ENCODE peak calls at places on chromosome 6, in seven cellular contexts. One of them, this sample, is unnamed.

GRCh38 chr6:46932941-46933340 is 11.2 kb upstream of the ADGRF5 start:
- DNase-seq in heart right ventricle: no peak
- DNase-seq in SJSA1: no peak
- DNase-seq in CD8-positive, alpha-beta T cell: no peak
- DNase-seq in heart left ventricle: no peak
- DNase-seq in CD4-positive, CD25-positive, alpha-beta regulatory T cell: no peak
- DNase-seq in neuronal stem cell: no peak
- DNase-seq in this sample: no peak

GRCh38 chr6:79467716-79468115 is 69.5 kb downstream of the LCA5 start:
- DNase-seq in heart right ventricle: no peak
- DNase-seq in SJSA1: no peak
- DNase-seq in CD8-positive, alpha-beta T cell: no peak
- DNase-seq in heart left ventricle: no peak
- DNase-seq in CD4-positive, CD25-positive, alpha-beta regulatory T cell: no peak
- DNase-seq in neuronal stem cell: no peak
- DNase-seq in this sample: no peak

GRCh38 chr6:46325561-46326525 is 155.1 kb upstream of the ENPP5 start:
- DNase-seq in heart right ventricle: peak
- DNase-seq in SJSA1: no peak
- DNase-seq in CD8-positive, alpha-beta T cell: peak
- DNase-seq in heart left ventricle: peak
- DNase-seq in CD4-positive, CD25-positive, alpha-beta regulatory T cell: no peak
- DNase-seq in neuronal stem cell: no peak
- DNase-seq in this sample: no peak

GRCh38 chr6:132392792-132393191 is 8.5 kb downstream of the MOXD1 start:
- DNase-seq in heart right ventricle: no peak
- DNase-seq in SJSA1: no peak
- DNase-seq in CD8-positive, alpha-beta T cell: no peak
- DNase-seq in heart left ventricle: no peak
- DNase-seq in CD4-positive, CD25-positive, alpha-beta regulatory T cell: no peak
- DNase-seq in neuronal stem cell: no peak
- DNase-seq in this sample: no peak

GRCh38 chr6:113763883-113764282 is 93.3 kb upstream of the MARCKS start:
- DNase-seq in heart right ventricle: no peak
- DNase-seq in SJSA1: no peak
- DNase-seq in CD8-positive, alpha-beta T cell: no peak
- DNase-seq in heart left ventricle: no peak
- DNase-seq in CD4-positive, CD25-positive, alpha-beta regulatory T cell: no peak
- DNase-seq in neuronal stem cell: no peak
- DNase-seq in this sample: no peak

GRCh38 chr6:128600397-128600951 is 80.1 kb upstream of the PTPRK start:
- DNase-seq in heart right ventricle: no peak
- DNase-seq in SJSA1: peak
- DNase-seq in CD8-positive, alpha-beta T cell: no peak
- DNase-seq in heart left ventricle: no peak
- DNase-seq in CD4-positive, CD25-positive, alpha-beta regulatory T cell: no peak
- DNase-seq in neuronal stem cell: peak
- DNase-seq in this sample: no peak

GRCh38 chr6:121443953-121444590 is 8.6 kb downstream of the GJA1 start:
- DNase-seq in heart right ventricle: no peak
- DNase-seq in SJSA1: no peak
- DNase-seq in CD8-positive, alpha-beta T cell: no peak
- DNase-seq in heart left ventricle: no peak
- DNase-seq in CD4-positive, CD25-positive, alpha-beta regulatory T cell: no peak
- DNase-seq in neuronal stem cell: no peak
- DNase-seq in this sample: no peak

GRCh38 chr6:52724041-52724405 is 39.3 kb downstream of the GSTA2 start:
- DNase-seq in heart right ventricle: no peak
- DNase-seq in SJSA1: no peak
- DNase-seq in CD8-positive, alpha-beta T cell: no peak
- DNase-seq in heart left ventricle: no peak
- DNase-seq in CD4-positive, CD25-positive, alpha-beta regulatory T cell: no peak
- DNase-seq in neuronal stem cell: no peak
- DNase-seq in this sample: no peak

GRCh38 chr6:141321486-141322347 is 811.0 kb upstream of the GJE1 start:
- DNase-seq in heart right ventricle: no peak
- DNase-seq in SJSA1: peak
- DNase-seq in CD8-positive, alpha-beta T cell: no peak
- DNase-seq in heart left ventricle: no peak
- DNase-seq in CD4-positive, CD25-positive, alpha-beta regulatory T cell: no peak
- DNase-seq in neuronal stem cell: no peak
- DNase-seq in this sample: no peak

GRCh38 chr6:51660767-51661166 is 426.6 kb downstream of the PKHD1 start:
- DNase-seq in heart right ventricle: no peak
- DNase-seq in SJSA1: no peak
- DNase-seq in CD8-positive, alpha-beta T cell: no peak
- DNase-seq in heart left ventricle: no peak
- DNase-seq in CD4-positive, CD25-positive, alpha-beta regulatory T cell: no peak
- DNase-seq in neuronal stem cell: no peak
- DNase-seq in this sample: no peak

GRCh38 chr6:42963179-42963854 is 2.8 kb downstream of the GNMT start:
- DNase-seq in heart right ventricle: no peak
- DNase-seq in SJSA1: no peak
- DNase-seq in CD8-positive, alpha-beta T cell: no peak
- DNase-seq in heart left ventricle: no peak
- DNase-seq in CD4-positive, CD25-positive, alpha-beta regulatory T cell: no peak
- DNase-seq in neuronal stem cell: no peak
- DNase-seq in this sample: no peak

GRCh38 chr6:53340536-53340935 is 8.2 kb downstream of the ELOVL5 start:
- DNase-seq in heart right ventricle: no peak
- DNase-seq in SJSA1: no peak
- DNase-seq in CD8-positive, alpha-beta T cell: no peak
- DNase-seq in heart left ventricle: no peak
- DNase-seq in CD4-positive, CD25-positive, alpha-beta regulatory T cell: no peak
- DNase-seq in neuronal stem cell: no peak
- DNase-seq in this sample: no peak

GRCh38 chr6:164563866-164564265 is 745.5 kb downstream of the C6orf118 start:
- DNase-seq in heart right ventricle: no peak
- DNase-seq in SJSA1: no peak
- DNase-seq in CD8-positive, alpha-beta T cell: no peak
- DNase-seq in heart left ventricle: no peak
- DNase-seq in CD4-positive, CD25-positive, alpha-beta regulatory T cell: no peak
- DNase-seq in neuronal stem cell: peak
- DNase-seq in this sample: no peak

GRCh38 chr6:112016335-112016734 is 37.6 kb upstream of the CCN6 start:
- DNase-seq in heart right ventricle: no peak
- DNase-seq in SJSA1: no peak
- DNase-seq in CD8-positive, alpha-beta T cell: no peak
- DNase-seq in heart left ventricle: peak
- DNase-seq in CD4-positive, CD25-positive, alpha-beta regulatory T cell: no peak
- DNase-seq in neuronal stem cell: no peak
- DNase-seq in this sample: no peak

GRCh38 chr6:14272111-14273085 is 154.8 kb downstream of the CD83 start:
- DNase-seq in heart right ventricle: no peak
- DNase-seq in SJSA1: no peak
- DNase-seq in CD8-positive, alpha-beta T cell: no peak
- DNase-seq in heart left ventricle: no peak
- DNase-seq in CD4-positive, CD25-positive, alpha-beta regulatory T cell: no peak
- DNase-seq in neuronal stem cell: no peak
- DNase-seq in this sample: no peak

GRCh38 chr6:129014302-129014701 is 131.4 kb downstream of the LAMA2 start:
- DNase-seq in heart right ventricle: no peak
- DNase-seq in SJSA1: no peak
- DNase-seq in CD8-positive, alpha-beta T cell: no peak
- DNase-seq in heart left ventricle: no peak
- DNase-seq in CD4-positive, CD25-positive, alpha-beta regulatory T cell: no peak
- DNase-seq in neuronal stem cell: no peak
- DNase-seq in this sample: no peak

GRCh38 chr6:39880521-39881048 is 53.7 kb downstream of the MOCS1 start:
- DNase-seq in heart right ventricle: no peak
- DNase-seq in SJSA1: no peak
- DNase-seq in CD8-positive, alpha-beta T cell: no peak
- DNase-seq in heart left ventricle: no peak
- DNase-seq in CD4-positive, CD25-positive, alpha-beta regulatory T cell: no peak
- DNase-seq in neuronal stem cell: no peak
- DNase-seq in this sample: no peak

GRCh38 chr6:7033202-7033601 is 74.6 kb upstream of the RREB1 start:
- DNase-seq in heart right ventricle: no peak
- DNase-seq in SJSA1: no peak
- DNase-seq in CD8-positive, alpha-beta T cell: no peak
- DNase-seq in heart left ventricle: no peak
- DNase-seq in CD4-positive, CD25-positive, alpha-beta regulatory T cell: no peak
- DNase-seq in neuronal stem cell: no peak
- DNase-seq in this sample: no peak

GRCh38 chr6:17602888-17603287 is 2.8 kb downstream of the FAM8A1 start:
- DNase-seq in heart right ventricle: no peak
- DNase-seq in SJSA1: no peak
- DNase-seq in CD8-positive, alpha-beta T cell: no peak
- DNase-seq in heart left ventricle: no peak
- DNase-seq in CD4-positive, CD25-positive, alpha-beta regulatory T cell: no peak
- DNase-seq in neuronal stem cell: no peak
- DNase-seq in this sample: no peak

GRCh38 chr6:134060491-134061106 is 8.2 kb upstream of the SLC2A12 start:
- DNase-seq in heart right ventricle: no peak
- DNase-seq in SJSA1: peak
- DNase-seq in CD8-positive, alpha-beta T cell: no peak
- DNase-seq in heart left ventricle: no peak
- DNase-seq in CD4-positive, CD25-positive, alpha-beta regulatory T cell: no peak
- DNase-seq in neuronal stem cell: no peak
- DNase-seq in this sample: no peak
- H3K27ac ChIP-seq in heart right ventricle: peak
- H3K27ac ChIP-seq in SJSA1: peak
- H3K27ac ChIP-seq in CD8-positive, alpha-beta T cell: no peak
- H3K27ac ChIP-seq in heart left ventricle: no peak
- H3K27ac ChIP-seq in CD4-positive, CD25-positive, alpha-beta regulatory T cell: no peak
- H3K27ac ChIP-seq in neuronal stem cell: peak
- H3K27ac ChIP-seq in this sample: no peak

DNA sequence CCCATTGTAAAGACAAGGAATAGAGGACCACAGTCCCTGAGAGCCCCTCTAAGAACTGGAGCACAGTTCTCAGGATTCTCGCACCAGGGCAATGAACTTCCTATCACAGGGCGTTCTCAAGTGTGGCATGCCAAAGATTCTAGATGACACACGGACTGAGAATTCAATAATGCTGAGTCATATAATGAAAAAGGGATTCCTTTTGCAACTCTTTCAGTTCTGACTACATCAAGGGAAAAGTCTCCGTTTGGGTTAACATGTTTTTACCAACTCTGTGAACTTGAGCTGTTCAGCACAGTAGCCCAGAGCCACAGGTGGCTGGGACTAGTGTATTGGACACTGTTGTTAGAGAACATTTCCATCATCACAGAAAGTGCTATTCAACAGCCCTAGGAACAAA is 3.4 kb downstream of the MED20 start:
- DNase-seq in heart right ventricle: no peak
- DNase-seq in SJSA1: peak
- DNase-seq in CD8-positive, alpha-beta T cell: no peak
- DNase-seq in heart left ventricle: no peak
- DNase-seq in CD4-positive, CD25-positive, alpha-beta regulatory T cell: no peak
- DNase-seq in neuronal stem cell: no peak
- DNase-seq in this sample: no peak
- H3K27ac ChIP-seq in heart right ventricle: no peak
- H3K27ac ChIP-seq in SJSA1: peak
- H3K27ac ChIP-seq in CD8-positive, alpha-beta T cell: no peak
- H3K27ac ChIP-seq in heart left ventricle: no peak
- H3K27ac ChIP-seq in CD4-positive, CD25-positive, alpha-beta regulatory T cell: no peak
- H3K27ac ChIP-seq in neuronal stem cell: no peak
- H3K27ac ChIP-seq in this sample: no peak

DNA sequence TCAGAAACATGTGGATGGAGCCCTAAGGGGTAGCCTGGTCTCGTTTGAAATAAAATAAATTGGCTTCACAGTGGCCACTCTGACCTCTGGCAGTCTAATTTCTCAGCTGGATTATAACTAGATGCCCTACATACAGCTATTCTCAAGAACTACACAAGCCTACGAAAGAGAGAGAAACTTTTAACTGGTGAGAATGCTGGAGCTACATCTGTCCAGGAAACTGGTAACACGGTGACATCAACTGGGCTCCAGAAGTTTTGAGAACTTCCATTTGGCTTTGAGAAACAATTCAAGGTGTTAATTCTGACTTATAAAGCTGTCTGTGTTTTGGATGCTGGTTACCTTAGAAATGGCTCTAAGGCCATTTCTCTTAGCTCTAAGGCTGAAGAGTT is 187.3 kb upstream of the TENT5A start:
- DNase-seq in heart right ventricle: no peak
- DNase-seq in SJSA1: no peak
- DNase-seq in CD8-positive, alpha-beta T cell: no peak
- DNase-seq in heart left ventricle: no peak
- DNase-seq in CD4-positive, CD25-positive, alpha-beta regulatory T cell: no peak
- DNase-seq in neuronal stem cell: no peak
- DNase-seq in this sample: no peak
- H3K27ac ChIP-seq in heart right ventricle: no peak
- H3K27ac ChIP-seq in SJSA1: peak
- H3K27ac ChIP-seq in CD8-positive, alpha-beta T cell: no peak
- H3K27ac ChIP-seq in heart left ventricle: no peak
- H3K27ac ChIP-seq in CD4-positive, CD25-positive, alpha-beta regulatory T cell: no peak
- H3K27ac ChIP-seq in neuronal stem cell: no peak
- H3K27ac ChIP-seq in this sample: no peak

GRCh38 chr6:15292721-15293302 is 46.9 kb downstream of the JARID2 start:
- DNase-seq in heart right ventricle: no peak
- DNase-seq in SJSA1: no peak
- DNase-seq in CD8-positive, alpha-beta T cell: no peak
- DNase-seq in heart left ventricle: no peak
- DNase-seq in CD4-positive, CD25-positive, alpha-beta regulatory T cell: no peak
- DNase-seq in neuronal stem cell: no peak
- DNase-seq in this sample: no peak

GRCh38 chr6:15293674-15294073 is 47.8 kb downstream of the JARID2 start:
- DNase-seq in heart right ventricle: peak
- DNase-seq in SJSA1: no peak
- DNase-seq in CD8-positive, alpha-beta T cell: no peak
- DNase-seq in heart left ventricle: peak
- DNase-seq in CD4-positive, CD25-positive, alpha-beta regulatory T cell: no peak
- DNase-seq in neuronal stem cell: no peak
- DNase-seq in this sample: no peak

GRCh38 chr6:15288856-15289255 is 43.0 kb downstream of the JARID2 start:
- DNase-seq in heart right ventricle: no peak
- DNase-seq in SJSA1: no peak
- DNase-seq in CD8-positive, alpha-beta T cell: no peak
- DNase-seq in heart left ventricle: no peak
- DNase-seq in CD4-positive, CD25-positive, alpha-beta regulatory T cell: no peak
- DNase-seq in neuronal stem cell: no peak
- DNase-seq in this sample: no peak

GRCh38 chr6:15290067-15290641 is 44.3 kb downstream of the JARID2 start:
- DNase-seq in heart right ventricle: no peak
- DNase-seq in SJSA1: no peak
- DNase-seq in CD8-positive, alpha-beta T cell: no peak
- DNase-seq in heart left ventricle: no peak
- DNase-seq in CD4-positive, CD25-positive, alpha-beta regulatory T cell: no peak
- DNase-seq in neuronal stem cell: no peak
- DNase-seq in this sample: no peak

DNA sequence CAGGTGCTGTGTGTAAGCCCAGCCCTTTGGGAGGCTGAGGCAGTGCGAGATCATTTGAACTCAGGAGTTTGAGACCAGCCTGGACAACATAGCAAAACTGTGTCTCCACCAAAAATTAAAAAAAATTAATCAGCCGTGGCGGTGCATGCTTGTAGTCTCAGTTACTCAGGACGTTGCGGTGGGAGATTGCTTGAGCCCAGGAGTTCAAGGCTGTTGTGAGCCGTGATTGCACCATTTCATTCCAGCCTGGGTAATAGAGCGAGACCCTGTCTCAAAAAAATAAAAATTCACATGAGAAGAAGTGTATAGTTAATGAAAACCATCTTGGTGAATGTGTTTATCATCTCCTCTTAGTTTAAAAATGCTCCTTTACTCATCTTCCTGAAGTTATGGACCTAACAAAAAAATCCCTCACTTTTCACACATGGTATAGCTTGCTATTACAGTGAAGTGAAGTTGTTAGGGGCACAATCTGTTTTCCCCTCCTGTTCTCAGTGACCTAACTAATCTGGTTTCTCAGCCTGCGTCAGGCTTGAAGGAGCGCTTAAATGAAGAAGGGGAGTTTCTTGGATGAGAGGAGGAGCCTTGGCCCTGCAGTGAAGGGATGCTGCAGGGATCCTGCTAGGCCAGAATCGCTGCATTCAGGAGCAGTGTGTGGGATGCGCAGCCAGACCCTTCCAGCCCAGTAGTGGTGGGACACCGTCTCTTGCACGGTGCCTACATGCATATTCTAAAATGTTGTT is 45.3 kb downstream of the JARID2 start:
- DNase-seq in heart right ventricle: no peak
- DNase-seq in SJSA1: no peak
- DNase-seq in CD8-positive, alpha-beta T cell: no peak
- DNase-seq in heart left ventricle: no peak
- DNase-seq in CD4-positive, CD25-positive, alpha-beta regulatory T cell: no peak
- DNase-seq in neuronal stem cell: no peak
- DNase-seq in this sample: no peak
- H3K27ac ChIP-seq in heart right ventricle: no peak
- H3K27ac ChIP-seq in SJSA1: no peak
- H3K27ac ChIP-seq in CD8-positive, alpha-beta T cell: no peak
- H3K27ac ChIP-seq in heart left ventricle: no peak
- H3K27ac ChIP-seq in CD4-positive, CD25-positive, alpha-beta regulatory T cell: no peak
- H3K27ac ChIP-seq in neuronal stem cell: no peak
- H3K27ac ChIP-seq in this sample: no peak